ENCODE peak calls at places on chromosomes 2 and 18, in ten cellular contexts. Z, I, U, M, H, F, W, K, J and O are unnamed samples.

GRCh38 chr2:233240897-233241296 is 10.6 kb upstream of the ATG16L1 start:
- DNase-seq in K (no peak), Z (no peak), U (no peak), F (no peak), I (no peak), J (no peak), W (no peak), H (no peak), M (no peak), O (no peak)

GRCh38 chr18:56721491-56721890 is 70.3 kb downstream of the WDR7 start:
- DNase-seq in F (no peak), K (no peak), M (no peak), J (no peak), U (no peak), H (no peak), Z (no peak), I (no peak), W (no peak), O (no peak)

GRCh38 chr2:238425979-238426567 is 654 bp upstream of the ASB1 start:
- DNase-seq in F (peak; percentile 64), U (peak; percentile 56), W (no peak), H (peak; percentile 38), M (peak; percentile 93), J (peak; percentile 3), Z (peak; percentile 40), I (no peak), K (no peak), O (no peak)

GRCh38 chr18:21262979-21263378 is 20.9 kb downstream of the GREB1L start:
- DNase-seq in K (no peak), I (no peak), W (peak; percentile 68), U (no peak), J (no peak), M (no peak), Z (peak; percentile 86), H (peak; percentile 76), F (no peak), O (no peak)

GRCh38 chr2:12734914-12735654 is 18.3 kb downstream of the TRIB2 start:
- DNase-seq in Z (no peak), K (no peak), U (no peak), J (no peak), I (peak; percentile 68), F (no peak), W (no peak), M (no peak), H (no peak), O (no peak)

GRCh38 chr2:69456950-69457445 is 19.8 kb upstream of the NFU1 start:
- DNase-seq in F (no peak), I (no peak), Z (no peak), H (no peak), M (no peak), W (no peak), J (no peak), U (no peak), K (no peak), O (no peak)

GRCh38 chr2:55837073-55837472 is 86.5 kb downstream of the EFEMP1 start:
- DNase-seq in J (no peak), H (peak; percentile 57), I (no peak), U (no peak), F (peak; percentile 18), K (no peak), Z (no peak), W (no peak), M (no peak), O (no peak)

GRCh38 chr2:893311-893710 is 57.3 kb upstream of the SNTG2 start:
- DNase-seq in Z (no peak), W (no peak), F (peak; percentile 74), H (peak; percentile 90), M (no peak), U (no peak), I (no peak), J (no peak), K (no peak), O (no peak)

GRCh38 chr2:73307720-73308119 is 14.4 kb upstream of the EGR4 start:
- DNase-seq in Z (peak; percentile 69), W (no peak), U (peak; percentile 64), I (no peak), H (no peak), F (no peak), M (no peak), K (peak; percentile 22), J (no peak), O (no peak)

GRCh38 chr2:100482741-100483140 is 12.5 kb downstream of the NMS start:
- DNase-seq in Z (no peak), M (no peak), F (peak; percentile 63), H (peak; percentile 43), W (no peak), J (no peak), U (no peak), K (no peak), I (no peak), O (no peak)

GRCh38 chr2:124081154-124081771 is 56.2 kb downstream of the CNTNAP5 start:
- DNase-seq in M (peak; percentile 20), H (peak; percentile 83), K (no peak), Z (no peak), F (no peak), J (no peak), W (no peak), I (no peak), U (no peak), O (no peak)

GRCh38 chr2:2974982-2975381 is 402.6 kb downstream of the EIPR1 start:
- DNase-seq in U (no peak), K (no peak), I (no peak), Z (no peak), W (no peak), F (no peak), H (no peak), J (no peak), M (no peak), O (no peak)

GRCh38 chr2:118246726-118247125 is 158.5 kb downstream of the INSIG2 start:
- DNase-seq in M (no peak), U (no peak), K (no peak), W (no peak), J (no peak), Z (no peak), F (no peak), I (peak; percentile 82), H (no peak), O (peak; percentile 42)

GRCh38 chr18:56168049-56168781 is 470.2 kb downstream of the TXNL1 start:
- DNase-seq in Z (no peak), U (no peak), W (no peak), M (no peak), J (no peak), I (no peak), F (peak; percentile 42), K (no peak), H (peak; percentile 90), O (peak; percentile 43)

GRCh38 chr2:102376052-102376591 is 20.5 kb downstream of the IL18R1 start:
- DNase-seq in H (no peak), I (no peak), W (no peak), M (no peak), U (no peak), F (no peak), K (no peak), J (no peak), Z (no peak), O (no peak)

GRCh38 chr2:56018202-56018601 is 94.6 kb upstream of the EFEMP1 start:
- DNase-seq in F (no peak), I (no peak), K (peak; percentile 51), H (no peak), M (no peak), Z (no peak), U (peak; percentile 72), W (no peak), J (no peak), O (no peak)

GRCh38 chr2:36663851-36664715 is 32.4 kb upstream of the VIT start:
- DNase-seq in M (peak; percentile 92), Z (peak; percentile 84), F (peak; percentile 58), H (peak; percentile 85), W (no peak), J (no peak), U (peak; percentile 39), K (peak; percentile 19), I (no peak), O (no peak)

GRCh38 chr2:85394256-85394655 is 15.9 kb downstream of the CAPG start:
- DNase-seq in F (no peak), K (peak; percentile 62), W (peak; percentile 71), H (no peak), Z (peak; percentile 88), I (no peak), U (peak; percentile 85), J (no peak), M (no peak), O (no peak)

GRCh38 chr2:205701509-205701908 is 19.2 kb downstream of the NRP2 start:
- DNase-seq in M (no peak), U (no peak), I (no peak), J (no peak), F (no peak), Z (no peak), W (no peak), H (no peak), K (no peak), O (no peak)

GRCh38 chr2:239330836-239331235 is 70.0 kb downstream of the HDAC4 start:
- DNase-seq in Z (no peak), I (peak; percentile 46), J (no peak), M (no peak), W (no peak), U (no peak), K (no peak), H (no peak), F (no peak), O (no peak)

GRCh38 chr2:20513946-20514345 is 67.1 kb downstream of the RHOB start:
- DNase-seq in U (no peak), I (no peak), M (no peak), J (no peak), W (no peak), F (no peak), K (no peak), H (no peak), Z (no peak), O (no peak)

GRCh38 chr2:33426666-33427231 is 49.7 kb upstream of the RASGRP3 start:
- DNase-seq in I (no peak), W (no peak), F (no peak), J (no peak), K (no peak), U (peak; percentile 11), H (no peak), Z (no peak), M (no peak), O (peak; percentile 42)

GRCh38 chr2:71291398-71291797 is 40.2 kb upstream of the ZNF638 start:
- DNase-seq in Z (peak; percentile 91), K (no peak), H (no peak), J (no peak), U (no peak), I (no peak), F (no peak), M (no peak), W (peak; percentile 65), O (no peak)

GRCh38 chr2:217167531-217167930 is 307.7 kb upstream of the TNP1 start:
- DNase-seq in J (no peak), W (no peak), M (peak; percentile 3), F (no peak), K (no peak), Z (no peak), H (no peak), U (no peak), I (no peak), O (no peak)

GRCh38 chr2:53787255-53787910 is 539 bp downstream of the ERLEC1 start:
- DNase-seq in W (no peak), F (peak; percentile 7), J (no peak), H (no peak), K (no peak), I (no peak), U (no peak), M (peak; percentile 75), Z (peak; percentile 13), O (no peak)

GRCh38 chr2:70514612-70515055 is 39.0 kb downstream of the TGFA start:
- DNase-seq in I (peak; percentile 56), J (no peak), Z (no peak), W (no peak), K (peak; percentile 82), M (no peak), F (peak; percentile 39), U (peak; percentile 75), H (no peak), O (no peak)

GRCh38 chr18:58615150-58616132 is 13.4 kb downstream of the ALPK2 start:
- DNase-seq in J (peak; percentile 36), W (no peak), U (no peak), M (peak; percentile 46), H (no peak), F (no peak), K (no peak), I (no peak), Z (no peak), O (no peak)

GRCh38 chr2:65128297-65129190 is 1.4 kb downstream of the RAB1A start:
- DNase-seq in K (no peak), I (no peak), H (no peak), Z (peak; percentile 24), J (no peak), F (no peak), M (peak; percentile 49), W (no peak), U (no peak), O (no peak)